ENCODE peak calls at places on chromosome 10, in five cellular contexts. U is PC-9, G is IMR-90, Q is OCI-LY7, M is cardiac muscle cell. I is an unnamed sample.

GRCh38 chr10:74994714-74995308 is 116.6 kb upstream of the SAMD8 start:
- DNase-seq in M (no peak), U (no peak), G (no peak), Q (no peak), I (no peak)

GRCh38 chr10:62732841-62733653 is 71.5 kb upstream of the ADO start:
- DNase-seq in G (peak; percentile 74), U (no peak), Q (peak; percentile 21), M (no peak), I (no peak)

GRCh38 chr10:21726601-21727295 is 192.7 kb downstream of the MLLT10 start:
- DNase-seq in G (peak; percentile 26), M (no peak), U (no peak), Q (no peak), I (no peak)

GRCh38 chr10:122142652-122143237 is 128.4 kb upstream of the BTBD16 start:
- DNase-seq in G (no peak), U (no peak), Q (peak; percentile 15), M (peak; percentile 46), I (peak; percentile 49)

GRCh38 chr10:60006046-60006445 is 99.7 kb upstream of the CCDC6 start:
- DNase-seq in Q (no peak), M (no peak), G (no peak), U (no peak), I (no peak)

GRCh38 chr10:3777876-3778707 is 6.9 kb downstream of the KLF6 start:
- DNase-seq in U (no peak), M (no peak), G (peak; percentile 16), Q (no peak), I (no peak)

GRCh38 chr10:17412323-17412722 is 42.1 kb downstream of the ST8SIA6 start:
- DNase-seq in U (no peak), G (no peak), Q (no peak), M (no peak), I (no peak)

GRCh38 chr10:71254834-71255539 is 42.6 kb downstream of the UNC5B start:
- DNase-seq in G (no peak), U (no peak), M (no peak), Q (no peak), I (no peak)

GRCh38 chr10:131652416-131652815 is 248.4 kb upstream of the PPP2R2D start:
- DNase-seq in U (no peak), Q (no peak), M (no peak), G (no peak), I (no peak)

GRCh38 chr10:91311601-91312000 is 91.1 kb downstream of the PCGF5 start:
- DNase-seq in G (no peak), U (no peak), M (no peak), Q (no peak), I (no peak)

GRCh38 chr10:57689898-57690297 is 577.8 kb downstream of the IPMK start:
- DNase-seq in M (no peak), U (no peak), Q (no peak), G (no peak), I (no peak)

GRCh38 chr10:3783721-3784432 is 1.1 kb downstream of the KLF6 start:
- DNase-seq in U (peak; percentile 64), Q (peak; percentile 53), G (peak; percentile 61), M (peak; percentile 44), I (no peak)

GRCh38 chr10:125095228-125095627 is 65.1 kb downstream of the CTBP2 start:
- DNase-seq in Q (no peak), G (no peak), M (no peak), U (no peak), I (no peak)

GRCh38 chr10:55629792-55630490 is 731.1 kb downstream of the ZWINT start:
- DNase-seq in Q (no peak), G (peak; percentile 4), U (no peak), M (peak; percentile 80), I (peak; percentile 75)

GRCh38 chr10:124176309-124177179 is 83.1 kb upstream of the CHST15 start:
- DNase-seq in Q (no peak), M (no peak), U (no peak), G (no peak), I (no peak)

GRCh38 chr10:80122746-80123145 is 9.8 kb upstream of the PLAC9 start:
- DNase-seq in Q (no peak), U (no peak), G (no peak), M (no peak), I (no peak)

GRCh38 chr10:14259696-14260595 is 70.8 kb downstream of the FRMD4A start:
- DNase-seq in U (no peak), M (no peak), Q (no peak), G (peak; percentile 60), I (no peak)

GRCh38 chr10:101060951-101061813 is 607 bp upstream of the KAZALD1 start:
- DNase-seq in Q (peak; percentile 96), G (peak; percentile 91), M (peak; percentile 97), U (peak; percentile 93), I (peak; percentile 93)

GRCh38 chr10:42111661-42112330 is 526.6 kb downstream of the ZNF33B start:
- DNase-seq in U (no peak), Q (no peak), M (no peak), G (no peak), I (no peak)
- H3K9me3 ChIP-seq in U (no peaks in the 10 kb centered on the region), Q (no peaks in the 10 kb centered on the region), M (no peaks in the 10 kb centered on the region), G (peaks cover 9% of the 10 kb centered on the region), I (no peaks in the 10 kb centered on the region)

GRCh38 chr10:128709975-128710794 is 584.0 kb upstream of the MKI67 start:
- DNase-seq in Q (no peak), U (no peak), G (no peak), M (no peak), I (no peak)
- H3K9me3 ChIP-seq in Q (no peaks in the 10 kb centered on the region), U (no peaks in the 10 kb centered on the region), G (peaks cover 39% of the 10 kb centered on the region), M (no peaks in the 10 kb centered on the region), I (no peaks in the 10 kb centered on the region)

DNA sequence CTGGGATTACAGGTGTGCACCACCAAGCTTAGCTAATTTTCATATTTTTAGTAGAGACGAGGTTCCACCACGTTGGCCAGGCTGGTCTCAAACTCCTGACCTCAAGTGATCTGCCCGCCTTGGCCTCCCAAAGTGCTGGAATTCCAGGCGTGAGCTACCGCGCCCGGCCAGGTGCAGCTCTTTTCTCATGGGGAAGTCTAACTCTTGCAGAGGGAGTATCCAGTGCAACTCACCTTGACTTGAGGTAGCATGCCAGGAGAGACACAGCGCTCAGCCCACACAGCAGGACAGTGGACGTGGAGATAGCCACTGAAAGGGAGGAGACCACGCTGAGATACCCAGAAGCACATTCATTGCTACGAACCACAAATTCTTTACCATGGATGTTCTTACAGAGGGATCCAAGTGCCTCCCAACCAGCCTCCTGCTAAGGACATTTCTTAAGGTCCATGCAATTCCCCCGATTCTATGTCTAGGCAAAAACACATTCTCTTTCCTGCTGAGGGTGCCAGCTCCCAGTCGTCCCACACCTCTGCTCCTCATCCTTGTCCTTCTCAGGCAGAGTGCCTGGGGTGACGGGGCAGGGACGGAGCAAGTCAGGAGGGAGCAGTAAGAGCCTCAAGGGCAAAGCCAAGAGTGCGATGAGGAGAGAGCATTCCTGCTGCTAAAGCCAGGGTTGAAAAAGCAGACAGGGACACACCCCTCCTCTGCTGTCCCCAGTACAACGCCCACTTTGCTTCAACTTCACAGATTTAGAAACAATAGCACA is 21.0 kb downstream of the IL15RA start:
- DNase-seq in U (no peak), Q (no peak), M (no peak), G (no peak), I (no peak)
- H3K9me3 ChIP-seq in U (no peaks in the 10 kb centered on the region), Q (no peaks in the 10 kb centered on the region), M (no peaks in the 10 kb centered on the region), G (no peaks in the 10 kb centered on the region), I (no peaks in the 10 kb centered on the region)

GRCh38 chr10:47289921-47290320 is 10.1 kb upstream of the GDF10 start:
- DNase-seq in G (no peak), U (no peak), M (no peak), Q (no peak), I (no peak)
- H3K9me3 ChIP-seq in G (no peaks in the 10 kb centered on the region), U (no peaks in the 10 kb centered on the region), M (no peaks in the 10 kb centered on the region), Q (no peaks in the 10 kb centered on the region), I (no peaks in the 10 kb centered on the region)

DNA sequence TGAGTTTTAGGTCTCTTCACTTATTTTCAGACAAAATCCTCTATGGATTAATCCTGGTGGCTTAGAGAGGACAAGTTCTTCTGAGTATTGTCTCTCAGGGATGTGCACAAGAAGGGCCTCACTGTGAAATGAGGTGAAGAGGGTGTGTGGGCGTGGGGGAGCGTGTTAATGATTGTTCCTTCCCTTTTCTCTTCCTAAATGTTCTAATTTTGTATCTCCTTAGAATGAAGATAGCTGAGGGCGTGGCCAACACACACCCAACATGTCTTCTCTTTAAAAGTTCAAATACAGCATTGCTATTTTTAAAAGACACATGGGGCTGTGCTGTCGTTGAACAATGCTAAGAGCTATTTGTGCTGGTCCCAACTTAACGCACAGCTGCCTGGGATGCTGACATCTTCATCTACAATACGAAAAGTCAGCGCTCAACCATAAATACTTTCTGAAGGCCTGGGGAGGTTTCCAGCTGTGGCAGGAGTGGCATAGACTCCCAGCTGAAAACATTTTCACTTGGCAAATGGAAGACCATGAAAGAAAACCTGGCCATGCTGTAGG is 135.9 kb downstream of the JCAD start:
- DNase-seq in M (no peak), G (no peak), U (no peak), Q (no peak), I (no peak)
- H3K9me3 ChIP-seq in M (no peaks in the 10 kb centered on the region), G (no peaks in the 10 kb centered on the region), U (no peaks in the 10 kb centered on the region), Q (no peaks in the 10 kb centered on the region), I (no peaks in the 10 kb centered on the region)

GRCh38 chr10:132732518-132732917 is 53.4 kb downstream of the NKX6-2 start:
- DNase-seq in G (no peak), Q (no peak), U (no peak), M (no peak), I (no peak)

GRCh38 chr10:132728741-132729140 is 57.2 kb downstream of the NKX6-2 start:
- DNase-seq in U (no peak), M (no peak), Q (no peak), G (no peak), I (no peak)

GRCh38 chr10:132729810-132730565 is 56.0 kb downstream of the NKX6-2 start:
- DNase-seq in G (no peak), U (no peak), M (no peak), Q (no peak), I (no peak)

GRCh38 chr10:132728321-132728720 is 57.6 kb downstream of the NKX6-2 start:
- DNase-seq in Q (no peak), M (no peak), G (no peak), U (no peak), I (no peak)

GRCh38 chr10:132730566-132730953 is 55.4 kb downstream of the NKX6-2 start:
- DNase-seq in U (no peak), Q (no peak), M (no peak), G (no peak), I (no peak)
- H3K9me3 ChIP-seq in U (no peaks in the 10 kb centered on the region), Q (no peaks in the 10 kb centered on the region), M (no peaks in the 10 kb centered on the region), G (no peaks in the 10 kb centered on the region), I (no peaks in the 10 kb centered on the region)

GRCh38 chr10:130487562-130487961 is 351.4 kb downstream of the GLRX3 start:
- DNase-seq in U (no peak), M (no peak), G (no peak), Q (no peak), I (no peak)
- H3K9me3 ChIP-seq in U (no peaks in the 10 kb centered on the region), M (no peaks in the 10 kb centered on the region), G (peaks cover 40% of the 10 kb centered on the region), Q (no peaks in the 10 kb centered on the region), I (no peaks in the 10 kb centered on the region)

DNA sequence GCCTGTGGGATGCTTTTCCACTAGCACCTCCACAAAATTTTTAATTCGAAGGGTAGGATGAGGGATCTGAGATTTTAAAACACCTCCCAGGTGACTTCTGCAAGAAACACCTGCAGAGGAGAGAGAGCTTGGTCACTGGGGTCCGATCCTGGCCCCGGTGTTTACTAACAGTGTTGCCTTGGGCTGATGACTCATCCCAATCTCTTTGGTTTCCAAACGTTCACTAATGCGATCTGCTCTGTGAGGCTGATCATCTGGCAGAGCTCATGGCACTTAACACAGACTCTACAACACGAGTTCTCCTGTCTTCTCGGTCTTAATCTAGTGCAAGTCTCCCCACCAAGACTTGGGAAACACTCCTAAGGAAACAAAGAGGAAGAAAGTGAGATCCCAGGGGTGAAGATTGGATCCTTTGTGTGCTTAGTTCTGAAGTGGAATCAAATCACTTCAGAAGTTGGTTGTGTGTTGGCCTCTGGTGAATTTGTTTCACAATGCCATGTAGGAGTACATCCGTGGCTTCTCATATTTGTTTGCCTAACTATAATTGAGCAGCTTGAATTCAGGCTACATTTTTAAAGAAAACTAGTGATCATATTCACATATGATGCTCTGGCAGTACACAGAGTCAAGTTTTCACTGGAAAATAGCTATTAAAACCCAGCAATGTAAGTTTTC is 407.9 kb downstream of the NRG3 start:
- DNase-seq in M (no peak), Q (no peak), U (no peak), G (no peak), I (no peak)
- H3K9me3 ChIP-seq in M (no peaks in the 10 kb centered on the region), Q (no peaks in the 10 kb centered on the region), U (no peaks in the 10 kb centered on the region), G (peaks cover 7% of the 10 kb centered on the region), I (no peaks in the 10 kb centered on the region)

I was measured in A549.